ENCODE peak calls at places on chromosomes 11 and 22, in nine cellular contexts. W is mammary epithelial cell, A is pancreas, C is lung, G is body of pancreas, F is left ventricle myocardium inferior, X is spleen, Z is hepatocyte, B is tibial artery. U is an unnamed sample.
A peak's percentile ranks its signal among the peaks of the same experiment; 100 is the strongest.

GRCh38 chr11:78074756-78075155 is 4.9 kb downstream of the NDUFC2 start:
- DNase-seq in W (no peak), A (no peak), C (no peak), G (no peak), F (no peak), X (no peak), Z (no peak), B (no peak), U (no peak)

GRCh38 chr11:79092791-79093313 is 348.0 kb downstream of the TENM4 start:
- DNase-seq in W (peak; percentile 100), A (no peak), C (peak; percentile 76), G (peak; percentile 43), F (no peak), X (no peak), Z (no peak), B (no peak), U (no peak)

GRCh38 chr11:29616611-29617010 is 400.2 kb downstream of the KCNA4 start:
- DNase-seq in W (peak; percentile 81), A (no peak), C (no peak), G (no peak), F (no peak), X (no peak), Z (no peak), B (no peak), U (no peak)

GRCh38 chr11:19276859-19277808 is 36.4 kb upstream of the E2F8 start:
- DNase-seq in W (peak; percentile 93), A (no peak), C (peak; percentile 55), G (no peak), F (no peak), X (no peak), Z (peak; percentile 57), B (no peak), U (no peak)

GRCh38 chr22:29456211-29456671 is 17.9 kb downstream of the RFPL1 start:
- DNase-seq in W (no peak), A (no peak), C (no peak), G (no peak), F (no peak), X (no peak), Z (no peak), B (no peak), U (no peak)

GRCh38 chr11:11898648-11899047 is 56.9 kb downstream of the USP47 start:
- DNase-seq in W (no peak), A (no peak), C (no peak), G (no peak), F (no peak), X (no peak), Z (no peak), B (no peak), U (no peak)

GRCh38 chr11:68843052-68843561 is 1.4 kb upstream of the CPT1A start:
- DNase-seq in W (no peak), A (no peak), C (no peak), G (no peak), F (no peak), X (peak; percentile 81), Z (no peak), B (no peak), U (no peak)

GRCh38 chr11:45722144-45722543 is 56.7 kb upstream of the CHST1 start:
- DNase-seq in W (no peak), A (no peak), C (no peak), G (no peak), F (no peak), X (no peak), Z (no peak), B (no peak), U (no peak)

DNA sequence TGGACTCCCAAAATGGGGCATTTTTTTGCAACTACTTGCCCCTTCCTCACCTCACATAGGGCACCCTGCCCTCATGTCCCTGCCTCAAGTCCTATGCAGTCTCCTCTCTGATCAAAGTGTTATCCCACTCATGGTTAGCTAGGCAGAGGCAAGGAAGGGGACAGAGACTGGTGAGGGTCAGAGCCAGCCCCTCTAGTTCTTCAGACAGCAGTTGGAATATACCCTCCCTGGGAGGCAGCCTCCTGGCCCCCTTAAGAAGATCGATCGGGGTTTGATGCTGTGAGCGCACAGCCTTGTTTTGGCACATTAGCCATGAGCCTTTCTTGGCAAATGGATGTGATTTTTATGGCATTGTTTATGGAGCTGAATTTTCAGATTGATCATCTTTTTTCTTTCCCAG is 436.9 kb downstream of the BUD13 start:
- DNase-seq in W (no peak), A (no peak), C (no peak), G (no peak), F (no peak), X (no peak), Z (no peak), B (no peak), U (no peak)
- H3K27me3 ChIP-seq in W (no peaks in the 10 kb centered on the region), A (no peaks in the 10 kb centered on the region), C (no peaks in the 10 kb centered on the region), G (peaks cover 3% of the 10 kb centered on the region), F (peaks cover 21% of the 10 kb centered on the region), X (no peaks in the 10 kb centered on the region), Z (no peaks in the 10 kb centered on the region), B (no peaks in the 10 kb centered on the region), U (no peaks in the 10 kb centered on the region)

DNA sequence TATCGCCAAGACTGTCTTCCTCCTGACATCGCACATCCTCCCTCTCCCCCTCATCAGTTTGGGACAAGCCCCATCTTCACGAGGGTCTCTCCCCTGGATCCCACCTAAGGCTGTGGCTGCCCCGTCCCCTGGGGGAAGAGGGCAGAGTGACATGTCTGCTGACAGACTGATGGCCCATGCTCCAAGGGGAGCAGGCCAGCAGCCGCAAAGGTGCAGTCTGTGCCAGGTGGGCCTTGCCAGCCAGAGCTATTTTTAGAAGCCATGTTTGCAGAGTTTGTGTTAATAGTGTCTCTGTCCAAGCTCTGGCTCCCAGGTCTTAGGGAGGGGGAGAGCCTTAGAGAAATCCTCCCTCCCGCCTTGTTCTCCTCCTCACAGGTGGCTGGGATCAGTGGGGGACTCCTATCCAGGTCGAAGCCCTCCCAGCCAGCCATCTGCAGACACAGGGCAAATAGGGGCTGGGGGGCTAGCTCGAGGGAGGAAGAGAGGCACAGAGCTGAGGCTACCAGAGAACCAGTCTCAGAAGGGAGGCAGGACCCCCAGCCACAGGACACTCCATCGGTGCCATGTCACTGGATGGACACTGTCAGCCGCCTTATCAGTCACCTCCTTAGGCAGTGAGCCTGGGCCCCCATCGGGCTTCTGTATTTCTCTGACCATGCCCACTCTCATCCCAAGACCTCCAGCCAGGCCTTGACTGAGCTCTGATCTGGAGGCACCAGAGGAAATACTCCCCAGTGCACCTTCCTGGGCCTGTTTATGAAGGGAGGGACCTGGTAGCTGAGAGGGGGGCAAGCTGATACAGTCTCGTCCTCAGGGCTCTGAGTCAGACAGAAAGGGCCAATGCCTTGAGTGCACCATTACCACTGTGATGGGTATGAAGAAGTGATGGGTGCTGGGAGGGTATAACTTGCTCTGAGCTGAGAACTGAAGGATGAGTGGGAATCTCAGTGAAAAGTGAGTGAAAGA is 49.3 kb downstream of the CHRDL2 start:
- DNase-seq in W (no peak), A (peak; percentile 74), C (no peak), G (peak; percentile 83), F (peak; percentile 62), X (peak; percentile 71), Z (no peak), B (peak; percentile 20), U (peak; percentile 85)
- H3K27ac ChIP-seq in W (no peak overlapping the region), A (no peak overlapping the region), C (no peak overlapping the region), G (peak overlapping the region; percentile 6), F (peak overlapping the region; percentile 60), X (no peak overlapping the region), Z (no peak overlapping the region), B (peak overlapping the region; percentile 45), U (peak overlapping the region; percentile 79)

GRCh38 chr22:21573750-21574494 is 6.4 kb downstream of the UBE2L3 start:
- DNase-seq in W (no peak), A (no peak), C (no peak), G (no peak), F (no peak), X (no peak), Z (no peak), B (no peak), U (no peak)

GRCh38 chr22:21582801-21583740 is 15.6 kb downstream of the UBE2L3 start:
- DNase-seq in W (no peak), A (no peak), C (no peak), G (no peak), F (no peak), X (no peak), Z (no peak), B (no peak), U (no peak)

GRCh38 chr22:21585389-21585788 is 17.9 kb downstream of the UBE2L3 start:
- DNase-seq in W (no peak), A (no peak), C (no peak), G (no peak), F (no peak), X (no peak), Z (no peak), B (no peak), U (no peak)

DNA sequence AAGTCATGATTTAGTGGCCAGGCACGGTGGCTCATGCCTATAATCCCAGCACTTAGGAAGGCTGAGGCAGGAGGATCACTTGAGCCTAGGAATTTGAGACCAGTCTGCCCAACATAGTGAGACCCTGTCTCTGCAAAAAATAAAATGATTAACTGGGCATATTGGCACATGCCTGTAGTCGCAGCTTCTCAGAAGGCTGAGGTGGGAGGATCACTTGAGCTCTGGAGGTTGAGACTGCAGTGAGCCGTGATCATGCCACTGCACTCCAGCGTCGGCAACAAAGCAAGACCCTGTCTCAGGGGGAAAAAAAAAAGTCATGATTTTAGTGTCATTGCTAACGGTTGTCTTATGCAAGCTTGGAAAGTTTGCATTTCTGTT is 11.9 kb downstream of the UBE2L3 start:
- DNase-seq in W (no peak), A (no peak), C (no peak), G (no peak), F (no peak), X (no peak), Z (no peak), B (no peak), U (no peak)
- H3K4me1 ChIP-seq in W (peaks cover under 1% of the 10 kb centered on the region), A (peaks cover 9% of the 10 kb centered on the region), C (peaks cover 15% of the 10 kb centered on the region), G (peaks cover 60% of the 10 kb centered on the region), F (peaks cover 72% of the 10 kb centered on the region), X (peaks cover 86% of the 10 kb centered on the region), Z (peaks cover 25% of the 10 kb centered on the region), B (peaks cover 40% of the 10 kb centered on the region), U (peaks cover 40% of the 10 kb centered on the region)

GRCh38 chr22:49727191-49727880 is 100.3 kb downstream of the BRD1 start:
- DNase-seq in W (no peak), A (no peak), C (no peak), G (no peak), F (no peak), X (no peak), Z (no peak), B (no peak), U (no peak)

GRCh38 chr22:49725516-49725915 is 102.2 kb downstream of the BRD1 start:
- DNase-seq in W (no peak), A (no peak), C (no peak), G (no peak), F (no peak), X (no peak), Z (no peak), B (no peak), U (no peak)

GRCh38 chr22:49726022-49726681 is 101.5 kb downstream of the BRD1 start:
- DNase-seq in W (no peak), A (no peak), C (no peak), G (no peak), F (no peak), X (no peak), Z (no peak), B (no peak), U (no peak)

GRCh38 chr22:49727881-49728563 is 99.7 kb downstream of the BRD1 start:
- DNase-seq in W (no peak), A (no peak), C (no peak), G (no peak), F (no peak), X (no peak), Z (no peak), B (no peak), U (no peak)

GRCh38 chr22:49726701-49727101 is 101.0 kb downstream of the BRD1 start:
- DNase-seq in W (no peak), A (no peak), C (no peak), G (no peak), F (no peak), X (no peak), Z (no peak), B (no peak), U (no peak)
- H3K27me3 ChIP-seq in W (peaks cover 2% of the 10 kb centered on the region), A (no peaks in the 10 kb centered on the region), C (peaks cover 3% of the 10 kb centered on the region), G (peaks cover 11% of the 10 kb centered on the region), F (peaks cover 91% of the 10 kb centered on the region), X (peaks cover 28% of the 10 kb centered on the region), Z (peaks cover 48% of the 10 kb centered on the region), B (peaks cover 49% of the 10 kb centered on the region), U (peaks cover 9% of the 10 kb centered on the region)